ENCODE peak calls at places on chromosome 16, in eight cellular contexts. One of them, this sample, is unnamed.

GRCh38 chr16:84029297-84030096 is 13.1 kb downstream of the SLC38A8 start:
- DNase-seq in BJ: no peak
- DNase-seq in heart left ventricle: no peak
- DNase-seq in lower leg skin: no peak
- DNase-seq in fibroblast of villous mesenchyme: no peak
- DNase-seq in astrocyte of the cerebellum: no peak
- DNase-seq in OCI-LY7: no peak
- DNase-seq in kidney epithelial cell: no peak
- DNase-seq in this sample: no peak

GRCh38 chr16:180101-180920 is at the start of gene HBQ1:
- DNase-seq in astrocyte of the cerebellum: no peak
- DNase-seq in kidney epithelial cell: no peak
- DNase-seq in fibroblast of villous mesenchyme: peak; percentile 34
- DNase-seq in heart left ventricle: peak; percentile 24
- DNase-seq in lower leg skin: no peak
- DNase-seq in OCI-LY7: no peak
- DNase-seq in BJ: no peak
- DNase-seq in this sample: peak; percentile 64

GRCh38 chr16:57666353-57667068 is 1.6 kb upstream of the ADGRG3 start:
- DNase-seq in kidney epithelial cell: no peak
- DNase-seq in fibroblast of villous mesenchyme: no peak
- DNase-seq in heart left ventricle: no peak
- DNase-seq in BJ: no peak
- DNase-seq in astrocyte of the cerebellum: no peak
- DNase-seq in lower leg skin: no peak
- DNase-seq in OCI-LY7: no peak
- DNase-seq in this sample: no peak

GRCh38 chr16:58551496-58551895 is 36.2 kb downstream of the SETD6 start:
- DNase-seq in kidney epithelial cell: no peak
- DNase-seq in BJ: no peak
- DNase-seq in fibroblast of villous mesenchyme: no peak
- DNase-seq in heart left ventricle: peak; percentile 62
- DNase-seq in OCI-LY7: no peak
- DNase-seq in lower leg skin: no peak
- DNase-seq in astrocyte of the cerebellum: no peak
- DNase-seq in this sample: no peak

GRCh38 chr16:86016201-86016965 is 117.4 kb downstream of the IRF8 start:
- DNase-seq in kidney epithelial cell: peak; percentile 10
- DNase-seq in BJ: no peak
- DNase-seq in lower leg skin: peak; percentile 80
- DNase-seq in astrocyte of the cerebellum: peak; percentile 34
- DNase-seq in OCI-LY7: peak; percentile 75
- DNase-seq in fibroblast of villous mesenchyme: peak; percentile 72
- DNase-seq in heart left ventricle: peak; percentile 45
- DNase-seq in this sample: peak; percentile 78

GRCh38 chr16:17177242-17177967 is 293.4 kb downstream of the XYLT1 start:
- DNase-seq in astrocyte of the cerebellum: no peak
- DNase-seq in kidney epithelial cell: no peak
- DNase-seq in OCI-LY7: no peak
- DNase-seq in lower leg skin: no peak
- DNase-seq in fibroblast of villous mesenchyme: peak; percentile 77
- DNase-seq in BJ: no peak
- DNase-seq in heart left ventricle: no peak
- DNase-seq in this sample: no peak

GRCh38 chr16:80932725-80933124 is 74.0 kb downstream of the CMC2 start:
- DNase-seq in heart left ventricle: peak; percentile 53
- DNase-seq in BJ: peak; percentile 86
- DNase-seq in astrocyte of the cerebellum: peak; percentile 38
- DNase-seq in kidney epithelial cell: peak; percentile 53
- DNase-seq in OCI-LY7: no peak
- DNase-seq in fibroblast of villous mesenchyme: peak; percentile 54
- DNase-seq in lower leg skin: peak; percentile 87
- DNase-seq in this sample: no peak

GRCh38 chr16:55297062-55297909 is 26.7 kb upstream of the IRX6 start:
- DNase-seq in fibroblast of villous mesenchyme: peak; percentile 1
- DNase-seq in lower leg skin: no peak
- DNase-seq in BJ: no peak
- DNase-seq in astrocyte of the cerebellum: no peak
- DNase-seq in OCI-LY7: no peak
- DNase-seq in kidney epithelial cell: peak; percentile 94
- DNase-seq in heart left ventricle: no peak
- DNase-seq in this sample: no peak

GRCh38 chr16:46822270-46822669 is 8.7 kb downstream of the C16orf87 start:
- DNase-seq in lower leg skin: no peak
- DNase-seq in astrocyte of the cerebellum: peak; percentile 20
- DNase-seq in OCI-LY7: no peak
- DNase-seq in BJ: no peak
- DNase-seq in fibroblast of villous mesenchyme: peak; percentile 40
- DNase-seq in heart left ventricle: no peak
- DNase-seq in kidney epithelial cell: no peak
- DNase-seq in this sample: peak; percentile 48

GRCh38 chr16:10153993-10154788 is 28.0 kb downstream of the GRIN2A start:
- DNase-seq in astrocyte of the cerebellum: no peak
- DNase-seq in OCI-LY7: no peak
- DNase-seq in BJ: no peak
- DNase-seq in kidney epithelial cell: no peak
- DNase-seq in fibroblast of villous mesenchyme: peak; percentile 18
- DNase-seq in heart left ventricle: no peak
- DNase-seq in lower leg skin: no peak
- DNase-seq in this sample: no peak

GRCh38 chr16:75265911-75266701 is 14.7 kb upstream of the BCAR1 start:
- DNase-seq in astrocyte of the cerebellum: no peak
- DNase-seq in kidney epithelial cell: no peak
- DNase-seq in fibroblast of villous mesenchyme: peak; percentile 74
- DNase-seq in lower leg skin: peak; percentile 94
- DNase-seq in heart left ventricle: peak; percentile 84
- DNase-seq in OCI-LY7: peak; percentile 53
- DNase-seq in BJ: no peak
- DNase-seq in this sample: peak; percentile 96

GRCh38 chr16:29029168-29029994 is 44.5 kb downstream of the LAT start:
- DNase-seq in astrocyte of the cerebellum: peak; percentile 81
- DNase-seq in fibroblast of villous mesenchyme: peak; percentile 86
- DNase-seq in kidney epithelial cell: peak; percentile 96
- DNase-seq in heart left ventricle: no peak
- DNase-seq in BJ: peak; percentile 68
- DNase-seq in OCI-LY7: no peak
- DNase-seq in lower leg skin: peak; percentile 45
- DNase-seq in this sample: peak; percentile 72

GRCh38 chr16:9090101-9090959 is 1.1 kb upstream of the HAPSTR1 start:
- DNase-seq in heart left ventricle: peak; percentile 55
- DNase-seq in BJ: no peak
- DNase-seq in kidney epithelial cell: no peak
- DNase-seq in lower leg skin: peak; percentile 89
- DNase-seq in astrocyte of the cerebellum: no peak
- DNase-seq in OCI-LY7: peak; percentile 45
- DNase-seq in fibroblast of villous mesenchyme: peak; percentile 13
- DNase-seq in this sample: peak; percentile 47

GRCh38 chr16:2026461-2027023 is at the start of gene NHERF2:
- DNase-seq in heart left ventricle: peak; percentile 74
- DNase-seq in kidney epithelial cell: no peak
- DNase-seq in lower leg skin: no peak
- DNase-seq in fibroblast of villous mesenchyme: no peak
- DNase-seq in astrocyte of the cerebellum: no peak
- DNase-seq in BJ: no peak
- DNase-seq in OCI-LY7: no peak
- DNase-seq in this sample: peak; percentile 64

GRCh38 chr16:22673463-22673862 is 140.5 kb upstream of the HS3ST2 start:
- DNase-seq in heart left ventricle: peak; percentile 11
- DNase-seq in kidney epithelial cell: no peak
- DNase-seq in fibroblast of villous mesenchyme: no peak
- DNase-seq in BJ: no peak
- DNase-seq in lower leg skin: peak; percentile 58
- DNase-seq in OCI-LY7: no peak
- DNase-seq in astrocyte of the cerebellum: no peak
- DNase-seq in this sample: no peak

GRCh38 chr16:82456683-82457082 is 170.1 kb upstream of the CDH13 start:
- DNase-seq in BJ: peak; percentile 4
- DNase-seq in fibroblast of villous mesenchyme: peak; percentile 75
- DNase-seq in astrocyte of the cerebellum: peak; percentile 23
- DNase-seq in lower leg skin: no peak
- DNase-seq in OCI-LY7: peak; percentile 54
- DNase-seq in heart left ventricle: peak; percentile 37
- DNase-seq in kidney epithelial cell: peak; percentile 10
- DNase-seq in this sample: peak; percentile 68

GRCh38 chr16:78461496-78461938 is 362.1 kb downstream of the WWOX start:
- DNase-seq in kidney epithelial cell: peak; percentile 21
- DNase-seq in heart left ventricle: no peak
- DNase-seq in astrocyte of the cerebellum: peak; percentile 37
- DNase-seq in fibroblast of villous mesenchyme: peak; percentile 60
- DNase-seq in BJ: no peak
- DNase-seq in lower leg skin: no peak
- DNase-seq in OCI-LY7: no peak
- DNase-seq in this sample: no peak

GRCh38 chr16:57260294-57260929 is 15.4 kb downstream of the ARL2BP start:
- DNase-seq in fibroblast of villous mesenchyme: peak; percentile 73
- DNase-seq in kidney epithelial cell: peak; percentile 71
- DNase-seq in astrocyte of the cerebellum: peak; percentile 60
- DNase-seq in OCI-LY7: peak; percentile 21
- DNase-seq in heart left ventricle: peak; percentile 26
- DNase-seq in lower leg skin: peak; percentile 78
- DNase-seq in BJ: peak; percentile 15
- DNase-seq in this sample: peak; percentile 79

DNA sequence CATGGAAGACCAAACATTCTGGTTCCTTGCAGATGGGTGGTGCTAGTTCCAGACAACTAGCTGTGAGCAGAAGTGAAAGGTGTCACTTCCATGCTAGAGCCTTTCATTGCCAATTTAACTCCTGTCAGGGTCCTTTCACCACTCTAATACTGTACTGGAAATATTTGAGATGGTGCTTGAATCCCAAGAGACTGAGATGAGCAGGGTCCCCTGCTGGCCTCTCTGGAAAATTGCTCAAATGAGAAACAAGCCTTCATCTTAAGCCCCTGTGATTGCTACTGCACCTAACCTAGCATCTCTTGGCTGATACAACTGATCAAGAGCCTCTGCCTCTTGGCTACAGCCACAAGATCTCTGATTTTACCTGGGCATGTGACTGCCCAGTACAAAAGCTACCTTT is 7.4 kb upstream of the VAC14 start:
- DNase-seq in kidney epithelial cell: no peak
- DNase-seq in OCI-LY7: no peak
- DNase-seq in heart left ventricle: no peak
- DNase-seq in lower leg skin: no peak
- DNase-seq in astrocyte of the cerebellum: no peak
- DNase-seq in BJ: no peak
- DNase-seq in fibroblast of villous mesenchyme: no peak
- DNase-seq in this sample: no peak
- TF ChIP-seq CTCF in kidney epithelial cell: no peak
- TF ChIP-seq CTCF in OCI-LY7: peak; percentile 52
- TF ChIP-seq CTCF in heart left ventricle: no peak
- TF ChIP-seq CTCF in lower leg skin: no peak
- TF ChIP-seq CTCF in astrocyte of the cerebellum: peak; percentile 16
- TF ChIP-seq CTCF in BJ: peak; percentile 17
- TF ChIP-seq CTCF in fibroblast of villous mesenchyme: peak; percentile 38
- TF ChIP-seq CTCF in this sample: no peak

DNA sequence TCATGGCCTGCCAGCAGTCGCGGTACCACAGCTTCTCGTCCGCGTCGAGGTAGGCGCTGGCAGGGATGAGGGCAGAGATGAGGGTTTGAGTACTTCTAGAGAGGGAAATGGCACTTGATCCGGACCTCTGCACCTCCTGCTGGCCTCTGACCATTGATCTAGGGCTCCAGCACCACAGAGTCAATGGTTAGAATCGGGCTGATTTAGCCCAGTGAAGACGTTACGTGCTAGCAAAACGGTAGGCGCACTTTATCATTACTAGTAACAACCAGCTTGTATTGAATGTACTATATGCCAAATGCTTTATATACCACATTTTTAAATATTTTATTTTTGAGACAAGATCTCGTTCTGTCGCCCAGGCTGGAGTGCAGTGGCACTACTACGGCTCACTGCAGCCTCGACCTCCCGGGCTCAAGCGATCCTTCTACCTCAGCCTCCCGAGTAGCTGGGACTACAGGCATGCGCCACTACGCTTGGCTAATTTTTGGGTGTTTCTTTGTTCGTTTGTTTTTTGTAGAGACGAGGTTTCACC is 526 bp downstream of the TSNAXIP1 start:
- DNase-seq in fibroblast of villous mesenchyme: no peak
- DNase-seq in kidney epithelial cell: no peak
- DNase-seq in heart left ventricle: no peak
- DNase-seq in astrocyte of the cerebellum: no peak
- DNase-seq in OCI-LY7: no peak
- DNase-seq in lower leg skin: no peak
- DNase-seq in BJ: no peak
- DNase-seq in this sample: no peak
- TF ChIP-seq CTCF in fibroblast of villous mesenchyme: no peak
- TF ChIP-seq CTCF in kidney epithelial cell: peak; percentile 14
- TF ChIP-seq CTCF in heart left ventricle: peak; percentile 19
- TF ChIP-seq CTCF in astrocyte of the cerebellum: peak; percentile 18
- TF ChIP-seq CTCF in OCI-LY7: no peak
- TF ChIP-seq CTCF in lower leg skin: no peak
- TF ChIP-seq CTCF in BJ: peak; percentile 28
- TF ChIP-seq CTCF in this sample: peak; percentile 17

DNA sequence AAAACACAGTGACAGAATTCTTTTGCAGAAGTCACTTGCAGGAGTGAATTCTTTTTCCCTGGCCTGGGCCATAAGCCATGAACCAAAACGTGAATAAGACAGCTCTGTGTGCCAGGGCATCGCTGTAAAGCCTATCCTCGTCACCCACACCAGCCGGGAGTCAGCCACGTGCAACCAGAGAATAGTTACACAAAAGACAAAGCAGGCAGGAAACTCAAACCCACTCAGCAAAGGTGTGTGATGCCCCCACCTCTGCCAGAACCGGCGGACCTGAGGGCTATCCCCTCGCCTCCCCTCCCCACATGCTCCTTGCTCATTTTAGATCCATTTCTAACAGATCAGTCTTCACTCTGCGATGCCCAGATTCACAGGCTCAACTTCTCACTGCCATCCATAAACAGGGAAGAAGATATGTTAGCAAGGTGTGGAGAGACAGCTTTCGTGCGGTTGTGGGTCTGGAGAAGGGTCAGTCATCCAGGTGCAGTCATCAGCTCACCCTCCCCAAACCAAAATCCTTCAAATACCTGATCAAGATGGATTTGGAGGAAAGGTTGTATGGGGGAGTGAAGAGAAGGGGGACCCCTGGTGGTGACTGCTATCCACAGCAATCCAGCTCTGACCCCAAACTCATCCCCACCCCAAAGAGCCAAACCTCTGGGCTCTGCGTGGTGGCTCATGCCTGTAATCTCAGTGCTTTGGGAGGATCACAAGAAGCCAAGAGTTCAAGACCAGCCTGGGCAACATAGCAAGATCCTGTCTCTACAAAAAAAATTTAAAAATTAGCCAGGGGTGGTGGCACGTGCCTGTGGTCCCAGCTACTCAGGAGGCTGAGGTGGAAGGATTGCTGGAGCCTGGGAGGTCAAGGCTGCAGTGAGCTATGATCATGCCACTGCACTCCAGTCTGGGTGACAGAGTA is 219.2 kb downstream of the C16orf78 start:
- DNase-seq in heart left ventricle: no peak
- DNase-seq in BJ: no peak
- DNase-seq in OCI-LY7: peak; percentile 61
- DNase-seq in fibroblast of villous mesenchyme: peak; percentile 13
- DNase-seq in kidney epithelial cell: no peak
- DNase-seq in lower leg skin: peak; percentile 78
- DNase-seq in astrocyte of the cerebellum: no peak
- DNase-seq in this sample: peak; percentile 77
- TF ChIP-seq CTCF in heart left ventricle: peak; percentile 71
- TF ChIP-seq CTCF in BJ: peak; percentile 81
- TF ChIP-seq CTCF in OCI-LY7: peak; percentile 89
- TF ChIP-seq CTCF in fibroblast of villous mesenchyme: peak; percentile 74
- TF ChIP-seq CTCF in kidney epithelial cell: peak; percentile 82
- TF ChIP-seq CTCF in lower leg skin: no peak
- TF ChIP-seq CTCF in astrocyte of the cerebellum: peak; percentile 87
- TF ChIP-seq CTCF in this sample: peak; percentile 68

GRCh38 chr16:67259705-67260104 is 10.9 kb downstream of the SLC9A5 start:
- DNase-seq in OCI-LY7: no peak
- DNase-seq in astrocyte of the cerebellum: no peak
- DNase-seq in lower leg skin: no peak
- DNase-seq in fibroblast of villous mesenchyme: no peak
- DNase-seq in heart left ventricle: no peak
- DNase-seq in kidney epithelial cell: no peak
- DNase-seq in BJ: no peak
- DNase-seq in this sample: no peak
- TF ChIP-seq CTCF in OCI-LY7: no peak
- TF ChIP-seq CTCF in astrocyte of the cerebellum: no peak
- TF ChIP-seq CTCF in lower leg skin: no peak
- TF ChIP-seq CTCF in fibroblast of villous mesenchyme: no peak
- TF ChIP-seq CTCF in heart left ventricle: no peak
- TF ChIP-seq CTCF in kidney epithelial cell: no peak
- TF ChIP-seq CTCF in BJ: no peak
- TF ChIP-seq CTCF in this sample: no peak